ENCODE peak calls at places on chromosomes 6 and 20, in nine cellular contexts. J is lung, C is PC-9, H is psoas muscle, Z is substantia nigra, I is A549, F is left lung, B is cardiac muscle cell, E is RWPE1. U is an unnamed sample.

GRCh38 chr6:31267504-31268371 is 4.2 kb downstream of the HLA-C start:
- DNase-seq in C (no peak), I (no peak), E (no peak), Z (no peak), J (no peak), H (no peak), F (no peak), B (no peak), U (no peak)

GRCh38 chr6:154500769-154501171 is 9.7 kb downstream of the CNKSR3 start:
- DNase-seq in B (peak), Z (no peak), I (no peak), E (no peak), C (no peak), H (no peak), J (no peak), F (no peak), U (no peak)

GRCh38 chr6:46676604-46677313 is 10.9 kb upstream of the TDRD6 start:
- DNase-seq in B (peak), H (no peak), E (no peak), F (no peak), J (no peak), I (no peak), Z (no peak), C (no peak), U (no peak)

GRCh38 chr6:135935951-135936601 is 84.6 kb downstream of the PDE7B start:
- DNase-seq in F (no peak), J (no peak), H (no peak), B (no peak), I (peak), E (peak), Z (no peak), C (peak), U (no peak)

GRCh38 chr20:32018269-32019155 is 8.3 kb downstream of the CCM2L start:
- DNase-seq in E (peak), Z (no peak), F (peak), I (peak), C (peak), B (peak), J (peak), H (no peak), U (no peak)

GRCh38 chr20:61934716-61935530 is 130.8 kb downstream of the TAF4 start:
- DNase-seq in I (no peak), J (no peak), C (no peak), H (peak), Z (no peak), E (no peak), B (no peak), F (peak), U (no peak)

GRCh38 chr6:33702345-33702977 is 9.0 kb downstream of the UQCC2 start:
- DNase-seq in E (no peak), H (no peak), J (no peak), C (peak), F (no peak), I (peak), B (peak), Z (no peak), U (no peak)

GRCh38 chr6:153106021-153106420 is 25.1 kb downstream of the RGS17 start:
- DNase-seq in H (no peak), J (no peak), I (no peak), F (no peak), B (no peak), Z (no peak), E (no peak), C (no peak), U (no peak)

GRCh38 chr6:33759887-33760629 is 13.4 kb upstream of the IP6K3 start:
- DNase-seq in E (no peak), I (no peak), Z (no peak), C (no peak), F (no peak), J (no peak), H (no peak), B (no peak), U (no peak)

GRCh38 chr6:3023663-3024483 is 24.2 kb downstream of the NQO2 start:
- DNase-seq in Z (peak), H (peak), I (peak), C (peak), E (peak), F (peak), B (peak), J (peak), U (peak)

GRCh38 chr20:37451616-37452015 is 69.4 kb upstream of the NNAT start:
- DNase-seq in E (no peak), I (no peak), H (no peak), B (no peak), Z (no peak), C (no peak), J (no peak), F (no peak), U (no peak)

GRCh38 chr20:1949306-1949705 is 44.6 kb downstream of the PDYN start:
- DNase-seq in F (no peak), B (no peak), J (no peak), I (no peak), C (no peak), Z (no peak), H (no peak), E (no peak), U (no peak)

GRCh38 chr6:5425797-5426196 is 164.5 kb downstream of the FARS2 start:
- DNase-seq in B (no peak), F (no peak), H (no peak), Z (no peak), J (no peak), C (no peak), E (no peak), I (no peak), U (no peak)

DNA sequence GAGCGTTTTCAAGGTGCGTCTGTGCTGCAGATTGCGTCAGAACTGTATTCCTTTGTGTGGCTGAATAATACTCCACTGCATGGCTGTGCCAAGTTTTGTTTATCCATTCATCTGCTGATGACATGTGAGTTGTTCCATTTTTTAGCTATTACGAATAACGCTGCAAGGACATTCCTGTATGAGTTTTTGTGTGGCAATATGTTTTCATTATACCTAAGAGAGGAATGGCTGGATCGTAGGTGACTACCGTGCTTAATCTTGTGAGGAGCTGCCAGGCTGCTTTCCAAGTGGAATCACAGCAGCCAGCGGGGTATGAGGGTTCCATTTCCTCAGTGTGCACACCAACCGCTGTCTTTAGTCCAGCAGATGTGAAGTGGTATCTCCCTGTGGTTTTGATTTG is 1.1 kb upstream of the DACT2 start:
- DNase-seq in F (no peak), C (peak), B (no peak), J (no peak), H (no peak), Z (no peak), E (no peak), I (no peak), U (no peak)
- H3K27ac ChIP-seq in F (no peak), C (no peak), B (no peak), J (no peak), H (no peak), Z (no peak), E (no peak), I (no peak), U (no peak)

DNA sequence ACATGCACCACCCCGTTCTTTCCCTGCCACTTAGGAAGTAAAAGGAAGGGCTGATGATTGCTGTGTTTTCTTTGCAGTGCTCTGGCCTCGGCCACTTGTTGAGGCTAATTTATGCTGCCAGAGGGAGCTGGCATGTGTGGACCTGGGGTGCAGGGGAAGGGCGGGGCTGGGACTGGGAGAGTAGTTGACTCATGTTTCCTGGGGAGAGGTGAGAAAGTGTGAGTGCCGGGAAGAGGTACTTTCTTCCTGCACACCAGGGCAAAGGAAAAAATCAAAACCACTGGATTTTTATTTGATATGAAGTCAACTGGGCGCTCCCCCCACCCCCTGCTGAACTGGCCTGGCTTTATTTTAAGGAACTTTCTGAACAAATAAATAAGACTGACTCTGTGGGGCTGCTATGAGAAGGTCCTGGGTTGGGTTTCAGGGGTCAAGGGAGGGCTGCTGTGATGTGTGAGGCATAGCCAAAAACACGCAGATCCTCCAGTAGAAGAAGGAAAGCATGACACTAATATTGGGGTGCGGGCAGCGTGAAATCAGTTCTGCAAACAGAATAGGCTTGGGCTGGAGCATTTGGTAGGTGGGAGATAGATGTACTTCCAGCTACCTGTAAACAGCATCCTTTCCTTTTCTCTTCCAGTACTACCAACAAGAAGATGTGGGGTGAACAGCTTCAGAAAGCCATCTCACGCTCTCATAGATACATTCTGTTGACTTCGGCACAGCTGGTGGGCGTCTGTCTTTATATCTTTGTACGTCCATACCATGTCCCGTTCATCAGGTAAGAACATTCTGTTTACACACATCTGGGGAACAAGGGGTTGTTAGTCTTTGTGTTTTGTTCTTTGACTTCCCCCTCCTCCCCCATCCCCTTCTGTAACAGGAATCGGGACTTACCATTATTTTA is 87.5 kb downstream of the SYNJ2 start:
- DNase-seq in E (peak), Z (no peak), C (peak), J (peak), F (peak), I (peak), B (no peak), H (no peak), U (peak)
- H3K27ac ChIP-seq in E (peak), Z (peak), C (peak), J (no peak), F (no peak), I (peak), B (no peak), H (no peak), U (peak)

GRCh38 chr6:111845441-111845871 is 27.8 kb downstream of the FYN start:
- DNase-seq in E (no peak), B (no peak), H (no peak), J (no peak), Z (no peak), C (no peak), F (no peak), I (no peak), U (no peak)
- H3K27ac ChIP-seq in E (no peak), B (peak), H (no peak), J (no peak), Z (peak), C (no peak), F (no peak), I (no peak), U (no peak)

GRCh38 chr6:42138630-42139619 is 3.5 kb downstream of the C6orf132 start:
- DNase-seq in B (no peak), E (no peak), H (no peak), J (no peak), I (peak), C (peak), Z (no peak), F (no peak), U (no peak)

GRCh38 chr6:42141603-42142117 is 760 bp downstream of the C6orf132 start:
- DNase-seq in I (no peak), J (no peak), C (no peak), E (no peak), F (no peak), B (no peak), H (no peak), Z (no peak), U (no peak)

GRCh38 chr6:42140756-42141602 is 1.4 kb downstream of the C6orf132 start:
- DNase-seq in J (no peak), E (peak), B (no peak), C (no peak), I (no peak), F (no peak), Z (no peak), H (no peak), U (no peak)

GRCh38 chr6:42140051-42140450 is 2.4 kb downstream of the C6orf132 start:
- DNase-seq in B (no peak), Z (no peak), H (no peak), I (peak), E (peak), F (no peak), C (peak), J (no peak), U (no peak)

GRCh38 chr6:42142118-42142835 is at the start of gene C6orf132:
- DNase-seq in H (no peak), E (peak), C (peak), I (no peak), F (peak), J (peak), B (peak), Z (no peak), U (no peak)
- H3K27ac ChIP-seq in H (no peak), E (peak), C (peak), I (peak), F (peak), J (no peak), B (no peak), Z (no peak), U (no peak)

DNA sequence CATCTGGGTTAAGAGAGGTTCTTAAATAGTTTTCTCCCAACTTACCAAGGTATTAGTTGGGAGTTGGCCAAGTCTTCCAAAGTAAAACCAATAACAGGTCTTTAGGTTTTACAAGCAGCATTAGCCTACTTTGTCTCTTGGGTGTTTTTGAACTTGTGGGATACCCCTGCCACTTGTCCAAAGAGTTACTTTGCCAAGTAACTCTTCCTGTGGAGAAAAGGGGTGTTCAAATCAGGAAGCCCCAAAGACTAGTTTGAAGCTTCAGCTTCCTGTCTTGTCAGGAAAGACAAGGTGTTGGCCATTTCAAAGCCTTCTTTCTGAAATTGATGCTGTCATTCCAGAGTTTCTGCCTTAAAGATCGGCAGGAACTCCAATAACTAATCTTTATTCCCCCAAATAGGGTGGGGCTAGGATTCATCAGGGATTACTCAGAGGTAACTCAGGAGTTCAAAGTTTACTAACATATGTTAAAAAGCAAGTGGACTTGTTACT is 822 bp downstream of the RAB22A start:
- DNase-seq in E (peak), F (no peak), I (no peak), J (no peak), C (peak), H (no peak), B (no peak), Z (no peak), U (no peak)
- H3K27ac ChIP-seq in E (peak), F (peak), I (peak), J (peak), C (peak), H (peak), B (peak), Z (peak), U (peak)

DNA sequence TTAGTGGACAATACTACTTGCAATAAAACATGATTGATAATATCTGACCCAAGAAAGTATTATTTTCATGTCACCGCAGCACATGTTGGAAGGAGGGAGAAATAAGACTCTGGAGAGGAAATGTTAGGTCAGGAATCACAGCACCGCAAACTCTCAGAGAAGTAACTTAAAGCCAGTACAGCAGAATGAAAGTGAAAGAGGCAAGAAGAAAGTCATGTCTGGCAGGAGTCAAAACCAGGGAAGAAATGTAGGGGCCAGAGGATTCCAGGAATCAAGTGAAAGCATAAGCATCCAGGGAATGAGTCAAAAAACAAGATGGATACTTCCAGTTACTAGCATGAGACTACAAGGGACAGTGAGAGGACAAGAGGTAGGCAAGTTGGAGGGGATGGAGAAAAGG is 80.4 kb downstream of the AK9 start:
- DNase-seq in Z (no peak), H (no peak), C (no peak), B (no peak), I (no peak), F (no peak), J (no peak), E (no peak), U (no peak)
- H3K27ac ChIP-seq in Z (no peak), H (no peak), C (no peak), B (no peak), I (no peak), F (no peak), J (no peak), E (no peak), U (no peak)

U was measured in ascending aorta.